ENCODE peak calls at places on chromosomes 7 and 10, in nine cellular contexts. T is hepatocyte, O is right lobe of liver, J is colonic mucosa, I is Peyer's patch, M is tibial artery, W is spleen, E is A549, S is esophagus muscularis mucosa. D is an unnamed sample. For H3K4me1, the result is how much of the 10 kb centered on the place peaks cover.

GRCh38 chr10:129604333-129605032 is 137.4 kb downstream of the MGMT start:
- DNase-seq in T (no peak), O (no peak), J (no peak), I (no peak), M (no peak), W (no peak), E (no peak), S (no peak), D (no peak)

GRCh38 chr10:65358565-65358964 is 1567.3 kb upstream of the LRRTM3 start:
- DNase-seq in T (peak), O (no peak), J (no peak), I (no peak), M (no peak), W (no peak), E (no peak), S (no peak), D (no peak)

GRCh38 chr7:131145770-131146169 is 181.9 kb upstream of the MKLN1 start:
- DNase-seq in T (no peak), O (no peak), J (no peak), I (no peak), M (no peak), W (no peak), E (no peak), S (no peak), D (no peak)

GRCh38 chr10:11823122-11823988 is at the start of gene PROSER2:
- DNase-seq in T (peak), O (peak), J (peak), I (peak), M (no peak), W (peak), E (peak), S (no peak), D (no peak)

GRCh38 chr7:11373546-11374142 is 400.0 kb downstream of the PHF14 start:
- DNase-seq in T (peak), O (no peak), J (no peak), I (no peak), M (no peak), W (no peak), E (peak), S (no peak), D (no peak)

GRCh38 chr7:44965937-44966730 is 12.7 kb downstream of the MYO1G start:
- DNase-seq in T (no peak), O (peak), J (no peak), I (no peak), M (peak), W (peak), E (no peak), S (no peak), D (no peak)

GRCh38 chr7:17984288-17984687 is 43.4 kb downstream of the PRPS1L1 start:
- DNase-seq in T (no peak), O (no peak), J (peak), I (no peak), M (no peak), W (no peak), E (no peak), S (no peak), D (no peak)

GRCh38 chr10:5291501-5292195 is 73.1 kb upstream of the UCN3 start:
- DNase-seq in T (peak), O (no peak), J (peak), I (peak), M (peak), W (peak), E (peak), S (peak), D (no peak)

GRCh38 chr10:72367301-72367970 is 12.7 kb upstream of the DNAJB12 start:
- DNase-seq in T (no peak), O (no peak), J (no peak), I (no peak), M (no peak), W (no peak), E (no peak), S (no peak), D (no peak)

GRCh38 chr10:63391812-63392211 is 74.0 kb downstream of the JMJD1C start:
- DNase-seq in T (no peak), O (no peak), J (no peak), I (no peak), M (no peak), W (no peak), E (no peak), S (no peak), D (no peak)

GRCh38 chr10:103967433-103968142 is 648 bp downstream of the SLK start:
- DNase-seq in T (peak), O (no peak), J (peak), I (no peak), M (no peak), W (no peak), E (peak), S (no peak), D (no peak)

GRCh38 chr7:98231489-98232275 is 20.4 kb downstream of the TECPR1 start:
- DNase-seq in T (no peak), O (no peak), J (no peak), I (no peak), M (no peak), W (no peak), E (no peak), S (no peak), D (no peak)

GRCh38 chr7:23020742-23021401 is 6.9 kb upstream of the HYCC1 start:
- DNase-seq in T (no peak), O (no peak), J (no peak), I (no peak), M (peak), W (no peak), E (no peak), S (no peak), D (no peak)

GRCh38 chr7:136002802-136003201 is 25.6 kb upstream of the MTPN start:
- DNase-seq in T (no peak), O (no peak), J (no peak), I (no peak), M (no peak), W (no peak), E (no peak), S (no peak), D (no peak)

GRCh38 chr7:118517275-118517674 is 292.8 kb downstream of the ANKRD7 start:
- DNase-seq in T (no peak), O (no peak), J (no peak), I (no peak), M (no peak), W (no peak), E (no peak), S (no peak), D (no peak)

GRCh38 chr7:135253851-135254815 is 20.5 kb downstream of the STRA8 start:
- DNase-seq in T (peak), O (no peak), J (peak), I (peak), M (peak), W (peak), E (peak), S (no peak), D (no peak)

GRCh38 chr10:131220601-131221171 is 90.8 kb downstream of the TCERG1L start:
- DNase-seq in T (no peak), O (no peak), J (no peak), I (no peak), M (no peak), W (peak), E (no peak), S (no peak), D (no peak)

GRCh38 chr10:120656121-120656520 is 195.0 kb upstream of the WDR11 start:
- DNase-seq in T (no peak), O (no peak), J (no peak), I (no peak), M (no peak), W (no peak), E (no peak), S (no peak), D (no peak)

GRCh38 chr7:110842796-110843195 is 248.1 kb upstream of the LRRN3 start:
- DNase-seq in T (no peak), O (no peak), J (no peak), I (no peak), M (no peak), W (no peak), E (no peak), S (no peak), D (no peak)

GRCh38 chr7:10793995-10794780 is 179.5 kb upstream of the PHF14 start:
- DNase-seq in T (no peak), O (no peak), J (no peak), I (no peak), M (no peak), W (no peak), E (no peak), S (no peak), D (no peak)

GRCh38 chr10:81498152-81498551 is 376.8 kb upstream of the NRG3 start:
- DNase-seq in T (no peak), O (no peak), J (no peak), I (no peak), M (no peak), W (no peak), E (no peak), S (no peak), D (no peak)

GRCh38 chr7:105024734-105025133 is 10.7 kb downstream of the KMT2E start:
- DNase-seq in T (no peak), O (no peak), J (no peak), I (no peak), M (no peak), W (no peak), E (no peak), S (no peak), D (no peak)

DNA sequence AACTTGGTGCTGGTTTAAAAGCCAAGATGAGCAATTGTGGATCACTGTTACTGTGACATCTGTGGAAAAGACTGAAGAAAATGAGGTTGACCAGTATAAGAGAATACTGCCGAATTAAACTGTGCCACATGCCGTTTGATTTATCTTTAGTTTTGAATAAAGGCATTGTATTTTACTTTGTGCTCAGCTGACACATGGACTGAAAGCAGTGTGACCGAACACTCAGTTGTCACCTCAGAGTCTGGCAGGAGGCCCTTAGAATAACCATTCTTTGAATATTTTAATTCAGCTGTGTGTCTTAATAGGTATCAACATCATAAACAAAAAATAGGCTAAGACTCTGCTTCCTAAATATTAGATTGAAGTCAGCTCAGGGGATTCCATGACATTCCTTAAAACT is 133.7 kb upstream of the GJD4 start:
- DNase-seq in T (no peak), O (no peak), J (no peak), I (no peak), M (no peak), W (no peak), E (no peak), S (no peak), D (no peak)
- H3K4me1 ChIP-seq in T (under half), O (under half), J (under half), I (under half), M (under half), W (under half), E (under half), S (under half), D (under half)

GRCh38 chr7:100789055-100789454 is 38.3 kb downstream of the EPHB4 start:
- DNase-seq in T (no peak), O (no peak), J (no peak), I (no peak), M (no peak), W (no peak), E (no peak), S (no peak), D (no peak)

GRCh38 chr7:100793806-100794660 is 33.3 kb downstream of the EPHB4 start:
- DNase-seq in T (no peak), O (no peak), J (no peak), I (no peak), M (no peak), W (no peak), E (no peak), S (no peak), D (no peak)

GRCh38 chr7:100786323-100786722 is 41.0 kb downstream of the EPHB4 start:
- DNase-seq in T (no peak), O (no peak), J (no peak), I (no peak), M (no peak), W (no peak), E (no peak), S (no peak), D (no peak)

GRCh38 chr7:100794741-100795140 is 32.6 kb downstream of the EPHB4 start:
- DNase-seq in T (no peak), O (no peak), J (no peak), I (no peak), M (no peak), W (no peak), E (no peak), S (no peak), D (no peak)

GRCh38 chr7:100791881-100792666 is 35.2 kb downstream of the EPHB4 start:
- DNase-seq in T (no peak), O (no peak), J (no peak), I (no peak), M (no peak), W (no peak), E (no peak), S (no peak), D (no peak)
- TF ChIP-seq CTCF in T (no peak), O (no peak), J (no peak), I (no peak), M (no peak), W (no peak), E (no peak), S (no peak), D (no peak)

DNA sequence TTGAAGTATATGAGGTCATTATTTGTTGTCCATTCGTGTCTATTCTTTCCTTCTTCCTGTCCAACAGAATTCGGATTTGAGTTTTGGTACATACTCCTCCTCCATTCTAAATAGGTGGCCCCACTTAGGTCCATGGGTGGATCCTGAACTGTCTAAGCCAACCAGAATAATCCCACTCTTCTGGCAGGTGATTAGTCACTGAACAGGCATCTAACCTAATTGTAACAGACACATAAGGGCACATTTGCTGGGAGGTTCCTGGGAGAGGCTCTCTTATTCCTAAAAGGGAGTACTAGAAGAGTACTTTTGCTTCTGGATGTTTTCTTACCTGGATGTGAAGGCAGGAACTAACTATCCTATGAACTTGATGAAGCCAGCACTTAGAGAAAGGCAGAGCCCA is 16.8 kb downstream of the LRRC72 start:
- DNase-seq in T (no peak), O (no peak), J (no peak), I (no peak), M (no peak), W (no peak), E (no peak), S (no peak), D (no peak)
- H3K4me1 ChIP-seq in T (under half), O (under half), J (under half), I (under half), M (under half), W (under half), E (under half), S (under half), D (under half)

GRCh38 chr7:41047192-41047591 is 655.7 kb downstream of the INHBA start:
- DNase-seq in T (no peak), O (no peak), J (no peak), I (no peak), M (no peak), W (no peak), E (no peak), S (peak), D (peak)

GRCh38 chr7:41047789-41048191 is 655.1 kb downstream of the INHBA start:
- DNase-seq in T (peak), O (no peak), J (no peak), I (no peak), M (no peak), W (no peak), E (no peak), S (peak), D (peak)

GRCh38 chr7:41046778-41047177 is 656.1 kb downstream of the INHBA start:
- DNase-seq in T (no peak), O (no peak), J (no peak), I (no peak), M (no peak), W (no peak), E (no peak), S (no peak), D (no peak)

GRCh38 chr7:41046221-41046761 is 656.6 kb downstream of the INHBA start:
- DNase-seq in T (no peak), O (no peak), J (no peak), I (no peak), M (no peak), W (no peak), E (no peak), S (peak), D (no peak)

DNA sequence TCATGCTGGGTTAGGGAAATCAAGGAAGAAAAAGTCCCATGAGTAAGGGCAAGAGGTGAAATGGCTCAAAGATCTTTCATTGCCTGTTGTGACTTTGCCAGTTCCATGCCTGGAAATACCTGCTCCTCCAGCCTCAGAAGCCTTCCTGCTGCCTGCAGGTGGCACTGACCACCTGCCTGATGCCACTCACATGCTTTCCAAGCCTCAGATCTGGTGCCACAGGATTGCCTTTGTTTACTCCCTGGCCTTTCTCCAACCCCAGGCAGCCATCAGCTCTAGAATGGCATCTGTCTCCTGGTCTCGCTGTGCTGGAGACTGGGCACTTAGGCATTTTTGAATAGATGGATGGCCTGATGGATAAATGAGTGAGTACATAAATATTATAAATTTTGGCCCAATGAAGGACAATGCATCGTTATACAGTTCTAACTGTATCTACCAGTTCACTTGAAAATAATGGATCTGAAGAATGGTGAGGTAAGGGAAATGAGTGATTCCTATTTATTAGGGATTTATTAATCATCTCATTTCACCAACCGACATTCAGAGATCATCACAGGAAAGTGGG is 657.2 kb downstream of the INHBA start:
- DNase-seq in T (peak), O (peak), J (peak), I (no peak), M (no peak), W (no peak), E (no peak), S (peak), D (peak)
- TF ChIP-seq CTCF in T (peak), O (peak), J (no peak), I (peak), M (no peak), W (no peak), E (no peak), S (no peak), D (no peak)

DNA sequence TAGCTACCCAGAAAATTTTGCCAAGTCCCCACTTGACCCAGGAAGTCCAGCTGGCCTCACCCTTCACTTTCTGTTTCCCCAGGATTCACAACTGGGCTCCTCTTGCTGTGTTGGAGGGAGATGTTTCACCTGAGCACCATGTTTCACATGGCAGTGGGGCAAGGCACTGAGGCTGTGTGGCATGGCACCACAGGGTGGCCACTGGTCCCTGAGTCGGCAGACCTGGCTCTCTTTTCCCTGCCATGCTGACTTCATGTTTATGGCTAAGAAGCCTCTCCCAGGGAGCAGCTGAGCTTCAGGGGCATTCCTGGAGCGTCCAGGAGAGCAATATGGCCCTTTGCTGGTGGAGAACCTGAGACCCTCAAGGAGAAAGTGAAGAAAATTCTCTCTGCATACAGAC is 266.9 kb downstream of the RPS24 start:
- DNase-seq in T (no peak), O (peak), J (no peak), I (peak), M (no peak), W (peak), E (no peak), S (no peak), D (peak)
- H3K4me1 ChIP-seq in T (under half), O (under half), J (under half), I (under half), M (under half), W (under half), E (under half), S (under half), D (under half)

GRCh38 chr10:69980672-69981071 is 72.0 kb upstream of the MACROH2A2 start:
- DNase-seq in T (no peak), O (no peak), J (no peak), I (no peak), M (no peak), W (no peak), E (no peak), S (no peak), D (no peak)
- TF ChIP-seq CTCF in T (no peak), O (no peak), J (no peak), I (no peak), M (no peak), W (no peak), E (no peak), S (no peak), D (no peak)

GRCh38 chr10:119273413-119273812 is 66.0 kb downstream of the GRK5 start:
- DNase-seq in T (no peak), O (no peak), J (no peak), I (no peak), M (no peak), W (peak), E (no peak), S (no peak), D (no peak)
- H3K4me1 ChIP-seq in T (under half), O (under half), J (under half), I (under half), M (under half), W (half or more), E (under half), S (half or more), D (half or more)

GRCh38 chr10:119643306-119644214 is 7.6 kb upstream of the BAG3 start:
- DNase-seq in T (no peak), O (no peak), J (no peak), I (no peak), M (no peak), W (peak), E (no peak), S (no peak), D (no peak)
- TF ChIP-seq CTCF in T (peak), O (no peak), J (no peak), I (no peak), M (no peak), W (no peak), E (no peak), S (no peak), D (no peak)

DNA sequence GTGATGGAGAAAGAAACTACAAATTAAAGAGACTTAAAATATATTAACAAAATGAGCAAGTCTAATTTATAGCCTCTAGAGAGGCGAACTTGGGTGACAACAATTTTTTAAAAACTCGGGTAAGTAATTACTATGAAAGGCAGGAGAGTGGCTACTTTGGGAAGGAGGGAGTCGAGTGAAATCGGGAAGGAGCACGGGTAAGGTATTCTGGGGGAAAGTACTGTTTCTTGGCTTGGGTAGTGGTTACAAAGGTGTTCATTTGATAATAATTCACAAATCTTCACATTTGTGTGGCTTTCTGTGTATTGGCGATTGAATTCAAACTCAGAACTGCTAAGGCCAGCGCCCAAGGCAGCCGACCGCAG is 32.9 kb upstream of the GRID1 start:
- DNase-seq in T (no peak), O (no peak), J (no peak), I (no peak), M (no peak), W (no peak), E (no peak), S (no peak), D (no peak)
- H3K4me1 ChIP-seq in T (under half), O (under half), J (under half), I (under half), M (under half), W (under half), E (under half), S (under half), D (under half)

DNA sequence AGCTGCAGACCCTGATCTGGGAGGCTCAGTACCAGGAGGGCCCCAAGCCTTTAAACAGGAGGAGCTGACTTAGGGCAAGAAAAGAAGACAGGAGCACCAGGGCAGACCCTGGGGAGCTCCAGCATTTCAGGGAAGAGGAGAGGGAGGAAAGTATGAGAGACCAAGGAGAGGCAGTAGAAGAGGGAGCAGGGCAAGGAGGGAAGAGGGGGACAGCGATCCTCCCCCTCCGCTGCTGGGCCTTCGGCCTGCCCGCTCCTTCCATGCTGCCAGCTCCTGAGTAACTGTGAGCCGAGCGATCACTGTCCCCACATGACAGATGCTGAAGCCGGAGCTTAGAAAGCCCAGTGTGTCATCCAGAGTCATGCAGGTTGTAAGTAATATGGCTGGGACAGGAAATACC is 65.9 kb downstream of the ALOX5 start:
- DNase-seq in T (no peak), O (no peak), J (no peak), I (no peak), M (no peak), W (no peak), E (no peak), S (no peak), D (no peak)
- TF ChIP-seq CTCF in T (no peak), O (no peak), J (no peak), I (no peak), M (no peak), W (no peak), E (no peak), S (no peak), D (no peak)